ENCODE peak calls at places on chromosomes 13 and 19, in eight cellular contexts. One of them, this sample, is unnamed.

GRCh38 chr19:10551698-10552301 is 8.1 kb downstream of the ATG4D start:
- DNase-seq in hepatocyte: no peak
- DNase-seq in esophagus squamous epithelium: no peak
- DNase-seq in CD4-positive, alpha-beta T cell: no peak
- DNase-seq in activated CD8-positive, alpha-beta T cell treated with anti-CD3 and anti-CD28 coated beads for 36 hours: peak; percentile 73
- DNase-seq in adrenal gland: no peak
- DNase-seq in astrocyte of the spinal cord: no peak
- DNase-seq in progenitor cell of endocrine pancreas: no peak
- DNase-seq in this sample: no peak

GRCh38 chr13:89899302-89900103 is 1448.0 kb upstream of the MIR17HG start:
- DNase-seq in esophagus squamous epithelium: no peak
- DNase-seq in CD4-positive, alpha-beta T cell: no peak
- DNase-seq in hepatocyte: no peak
- DNase-seq in activated CD8-positive, alpha-beta T cell treated with anti-CD3 and anti-CD28 coated beads for 36 hours: no peak
- DNase-seq in adrenal gland: no peak
- DNase-seq in astrocyte of the spinal cord: no peak
- DNase-seq in progenitor cell of endocrine pancreas: no peak
- DNase-seq in this sample: no peak

GRCh38 chr19:42420055-42420544 is 7.1 kb downstream of the LIPE start:
- DNase-seq in astrocyte of the spinal cord: no peak
- DNase-seq in progenitor cell of endocrine pancreas: no peak
- DNase-seq in esophagus squamous epithelium: no peak
- DNase-seq in adrenal gland: peak; percentile 57
- DNase-seq in activated CD8-positive, alpha-beta T cell treated with anti-CD3 and anti-CD28 coated beads for 36 hours: peak; percentile 91
- DNase-seq in CD4-positive, alpha-beta T cell: peak; percentile 78
- DNase-seq in hepatocyte: peak; percentile 62
- DNase-seq in this sample: peak; percentile 87

GRCh38 chr13:100789968-100790367 is 115.4 kb upstream of the TMTC4 start:
- DNase-seq in CD4-positive, alpha-beta T cell: no peak
- DNase-seq in astrocyte of the spinal cord: no peak
- DNase-seq in esophagus squamous epithelium: no peak
- DNase-seq in progenitor cell of endocrine pancreas: no peak
- DNase-seq in hepatocyte: no peak
- DNase-seq in activated CD8-positive, alpha-beta T cell treated with anti-CD3 and anti-CD28 coated beads for 36 hours: no peak
- DNase-seq in adrenal gland: no peak
- DNase-seq in this sample: no peak

GRCh38 chr19:39401549-39402416 is 4.9 kb upstream of the ZFP36 start:
- DNase-seq in progenitor cell of endocrine pancreas: no peak
- DNase-seq in activated CD8-positive, alpha-beta T cell treated with anti-CD3 and anti-CD28 coated beads for 36 hours: peak; percentile 95
- DNase-seq in astrocyte of the spinal cord: peak; percentile 74
- DNase-seq in hepatocyte: peak; percentile 93
- DNase-seq in adrenal gland: peak; percentile 88
- DNase-seq in CD4-positive, alpha-beta T cell: peak; percentile 82
- DNase-seq in esophagus squamous epithelium: no peak
- DNase-seq in this sample: peak; percentile 67

GRCh38 chr19:3444695-3445234 is 35.6 kb downstream of the SMIM24 start:
- DNase-seq in CD4-positive, alpha-beta T cell: no peak
- DNase-seq in esophagus squamous epithelium: no peak
- DNase-seq in astrocyte of the spinal cord: no peak
- DNase-seq in adrenal gland: no peak
- DNase-seq in activated CD8-positive, alpha-beta T cell treated with anti-CD3 and anti-CD28 coated beads for 36 hours: no peak
- DNase-seq in hepatocyte: no peak
- DNase-seq in progenitor cell of endocrine pancreas: no peak
- DNase-seq in this sample: no peak

GRCh38 chr19:56611288-56611687 is 16.2 kb downstream of the ZNF71 start:
- DNase-seq in adrenal gland: no peak
- DNase-seq in CD4-positive, alpha-beta T cell: no peak
- DNase-seq in activated CD8-positive, alpha-beta T cell treated with anti-CD3 and anti-CD28 coated beads for 36 hours: no peak
- DNase-seq in progenitor cell of endocrine pancreas: no peak
- DNase-seq in hepatocyte: no peak
- DNase-seq in astrocyte of the spinal cord: no peak
- DNase-seq in esophagus squamous epithelium: no peak
- DNase-seq in this sample: no peak

GRCh38 chr13:51425410-51426042 is 27.3 kb downstream of the INTS6 start:
- DNase-seq in esophagus squamous epithelium: no peak
- DNase-seq in adrenal gland: no peak
- DNase-seq in progenitor cell of endocrine pancreas: no peak
- DNase-seq in astrocyte of the spinal cord: peak; percentile 36
- DNase-seq in hepatocyte: peak; percentile 10
- DNase-seq in CD4-positive, alpha-beta T cell: no peak
- DNase-seq in activated CD8-positive, alpha-beta T cell treated with anti-CD3 and anti-CD28 coated beads for 36 hours: no peak
- DNase-seq in this sample: no peak

GRCh38 chr13:97499181-97499580 is 65.2 kb downstream of the RAP2A start:
- DNase-seq in CD4-positive, alpha-beta T cell: no peak
- DNase-seq in progenitor cell of endocrine pancreas: no peak
- DNase-seq in hepatocyte: peak; percentile 31
- DNase-seq in esophagus squamous epithelium: no peak
- DNase-seq in astrocyte of the spinal cord: no peak
- DNase-seq in adrenal gland: no peak
- DNase-seq in activated CD8-positive, alpha-beta T cell treated with anti-CD3 and anti-CD28 coated beads for 36 hours: no peak
- DNase-seq in this sample: no peak

GRCh38 chr19:39390460-39390758 is 497 bp downstream of the PAF1 start:
- DNase-seq in astrocyte of the spinal cord: no peak
- DNase-seq in adrenal gland: peak; percentile 64
- DNase-seq in activated CD8-positive, alpha-beta T cell treated with anti-CD3 and anti-CD28 coated beads for 36 hours: peak; percentile 88
- DNase-seq in esophagus squamous epithelium: no peak
- DNase-seq in hepatocyte: peak; percentile 91
- DNase-seq in CD4-positive, alpha-beta T cell: peak; percentile 68
- DNase-seq in progenitor cell of endocrine pancreas: no peak
- DNase-seq in this sample: no peak

GRCh38 chr19:29662604-29663404 is 2.5 kb upstream of the PLEKHF1 start:
- DNase-seq in CD4-positive, alpha-beta T cell: no peak
- DNase-seq in activated CD8-positive, alpha-beta T cell treated with anti-CD3 and anti-CD28 coated beads for 36 hours: peak; percentile 58
- DNase-seq in adrenal gland: peak; percentile 79
- DNase-seq in astrocyte of the spinal cord: peak; percentile 87
- DNase-seq in progenitor cell of endocrine pancreas: no peak
- DNase-seq in hepatocyte: peak; percentile 76
- DNase-seq in esophagus squamous epithelium: no peak
- DNase-seq in this sample: no peak

GRCh38 chr13:35767256-35767981 is 290.9 kb upstream of the MAB21L1 start:
- DNase-seq in adrenal gland: no peak
- DNase-seq in hepatocyte: no peak
- DNase-seq in progenitor cell of endocrine pancreas: no peak
- DNase-seq in CD4-positive, alpha-beta T cell: no peak
- DNase-seq in esophagus squamous epithelium: no peak
- DNase-seq in activated CD8-positive, alpha-beta T cell treated with anti-CD3 and anti-CD28 coated beads for 36 hours: no peak
- DNase-seq in astrocyte of the spinal cord: no peak
- DNase-seq in this sample: no peak

GRCh38 chr13:73158851-73159250 is 100.0 kb downstream of the KLF5 start:
- DNase-seq in esophagus squamous epithelium: no peak
- DNase-seq in adrenal gland: no peak
- DNase-seq in CD4-positive, alpha-beta T cell: no peak
- DNase-seq in progenitor cell of endocrine pancreas: no peak
- DNase-seq in astrocyte of the spinal cord: peak; percentile 61
- DNase-seq in hepatocyte: no peak
- DNase-seq in activated CD8-positive, alpha-beta T cell treated with anti-CD3 and anti-CD28 coated beads for 36 hours: no peak
- DNase-seq in this sample: no peak

GRCh38 chr13:89375839-89376238 is 1704.7 kb downstream of the SLITRK5 start:
- DNase-seq in adrenal gland: no peak
- DNase-seq in hepatocyte: peak; percentile 21
- DNase-seq in activated CD8-positive, alpha-beta T cell treated with anti-CD3 and anti-CD28 coated beads for 36 hours: no peak
- DNase-seq in astrocyte of the spinal cord: peak; percentile 80
- DNase-seq in progenitor cell of endocrine pancreas: no peak
- DNase-seq in esophagus squamous epithelium: no peak
- DNase-seq in CD4-positive, alpha-beta T cell: no peak
- DNase-seq in this sample: no peak

GRCh38 chr19:45800009-45800553 is 7.4 kb upstream of the DMWD start:
- DNase-seq in esophagus squamous epithelium: no peak
- DNase-seq in adrenal gland: no peak
- DNase-seq in CD4-positive, alpha-beta T cell: no peak
- DNase-seq in progenitor cell of endocrine pancreas: no peak
- DNase-seq in activated CD8-positive, alpha-beta T cell treated with anti-CD3 and anti-CD28 coated beads for 36 hours: no peak
- DNase-seq in hepatocyte: no peak
- DNase-seq in astrocyte of the spinal cord: peak; percentile 20
- DNase-seq in this sample: no peak

GRCh38 chr13:86633346-86633745 is 834.1 kb upstream of the SLITRK6 start:
- DNase-seq in adrenal gland: no peak
- DNase-seq in astrocyte of the spinal cord: no peak
- DNase-seq in progenitor cell of endocrine pancreas: no peak
- DNase-seq in esophagus squamous epithelium: no peak
- DNase-seq in activated CD8-positive, alpha-beta T cell treated with anti-CD3 and anti-CD28 coated beads for 36 hours: no peak
- DNase-seq in CD4-positive, alpha-beta T cell: no peak
- DNase-seq in hepatocyte: no peak
- DNase-seq in this sample: no peak

GRCh38 chr13:71149498-71150363 is 717.3 kb downstream of the DACH1 start:
- DNase-seq in esophagus squamous epithelium: no peak
- DNase-seq in hepatocyte: no peak
- DNase-seq in CD4-positive, alpha-beta T cell: no peak
- DNase-seq in activated CD8-positive, alpha-beta T cell treated with anti-CD3 and anti-CD28 coated beads for 36 hours: no peak
- DNase-seq in adrenal gland: no peak
- DNase-seq in progenitor cell of endocrine pancreas: no peak
- DNase-seq in astrocyte of the spinal cord: no peak
- DNase-seq in this sample: no peak

GRCh38 chr13:30409911-30410704 is 12.2 kb upstream of the UBE2L5 start:
- DNase-seq in CD4-positive, alpha-beta T cell: no peak
- DNase-seq in astrocyte of the spinal cord: peak; percentile 76
- DNase-seq in progenitor cell of endocrine pancreas: no peak
- DNase-seq in adrenal gland: peak; percentile 46
- DNase-seq in hepatocyte: peak; percentile 41
- DNase-seq in activated CD8-positive, alpha-beta T cell treated with anti-CD3 and anti-CD28 coated beads for 36 hours: no peak
- DNase-seq in esophagus squamous epithelium: no peak
- DNase-seq in this sample: no peak

GRCh38 chr19:58474291-58474996 is 1.7 kb upstream of the ZNF446 start:
- DNase-seq in CD4-positive, alpha-beta T cell: no peak
- DNase-seq in adrenal gland: no peak
- DNase-seq in esophagus squamous epithelium: no peak
- DNase-seq in activated CD8-positive, alpha-beta T cell treated with anti-CD3 and anti-CD28 coated beads for 36 hours: no peak
- DNase-seq in astrocyte of the spinal cord: peak; percentile 47
- DNase-seq in hepatocyte: no peak
- DNase-seq in progenitor cell of endocrine pancreas: no peak
- DNase-seq in this sample: no peak

GRCh38 chr13:28609936-28610335 is 49.0 kb upstream of the POMP start:
- DNase-seq in esophagus squamous epithelium: no peak
- DNase-seq in CD4-positive, alpha-beta T cell: no peak
- DNase-seq in astrocyte of the spinal cord: peak; percentile 35
- DNase-seq in hepatocyte: no peak
- DNase-seq in activated CD8-positive, alpha-beta T cell treated with anti-CD3 and anti-CD28 coated beads for 36 hours: no peak
- DNase-seq in progenitor cell of endocrine pancreas: no peak
- DNase-seq in adrenal gland: no peak
- DNase-seq in this sample: no peak

GRCh38 chr19:38730731-38731589 is 13.3 kb downstream of the CAPN12 start:
- DNase-seq in CD4-positive, alpha-beta T cell: no peak
- DNase-seq in esophagus squamous epithelium: no peak
- DNase-seq in progenitor cell of endocrine pancreas: no peak
- DNase-seq in adrenal gland: no peak
- DNase-seq in hepatocyte: no peak
- DNase-seq in activated CD8-positive, alpha-beta T cell treated with anti-CD3 and anti-CD28 coated beads for 36 hours: no peak
- DNase-seq in astrocyte of the spinal cord: no peak
- DNase-seq in this sample: no peak

GRCh38 chr19:3649888-3650287 is 23.3 kb upstream of the CACTIN start:
- DNase-seq in astrocyte of the spinal cord: no peak
- DNase-seq in esophagus squamous epithelium: no peak
- DNase-seq in hepatocyte: no peak
- DNase-seq in CD4-positive, alpha-beta T cell: no peak
- DNase-seq in activated CD8-positive, alpha-beta T cell treated with anti-CD3 and anti-CD28 coated beads for 36 hours: no peak
- DNase-seq in adrenal gland: no peak
- DNase-seq in progenitor cell of endocrine pancreas: no peak
- DNase-seq in this sample: no peak

DNA sequence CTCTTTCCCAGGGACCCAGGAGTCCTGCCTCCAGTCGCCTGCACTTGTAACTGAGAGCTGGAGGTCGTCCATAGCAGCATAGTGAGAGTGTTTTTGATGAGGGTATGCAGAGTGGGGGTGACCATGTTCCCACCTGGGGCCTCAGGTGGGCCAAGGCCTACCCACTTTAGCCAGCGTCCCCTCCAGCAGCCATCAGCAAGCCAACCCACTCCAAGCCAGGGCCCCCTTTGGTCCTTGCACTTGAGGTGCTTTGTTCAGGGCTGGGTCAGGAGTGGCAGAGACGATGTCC is 11.9 kb upstream of the SMG9 start:
- DNase-seq in esophagus squamous epithelium: no peak
- DNase-seq in CD4-positive, alpha-beta T cell: no peak
- DNase-seq in hepatocyte: no peak
- DNase-seq in progenitor cell of endocrine pancreas: no peak
- DNase-seq in activated CD8-positive, alpha-beta T cell treated with anti-CD3 and anti-CD28 coated beads for 36 hours: no peak
- DNase-seq in astrocyte of the spinal cord: no peak
- DNase-seq in adrenal gland: no peak
- DNase-seq in this sample: no peak
- TF ChIP-seq CTCF in esophagus squamous epithelium: no peak
- TF ChIP-seq CTCF in CD4-positive, alpha-beta T cell: no peak
- TF ChIP-seq CTCF in hepatocyte: no peak
- TF ChIP-seq CTCF in progenitor cell of endocrine pancreas: no peak
- TF ChIP-seq CTCF in activated CD8-positive, alpha-beta T cell treated with anti-CD3 and anti-CD28 coated beads for 36 hours: no peak
- TF ChIP-seq CTCF in astrocyte of the spinal cord: no peak
- TF ChIP-seq CTCF in adrenal gland: no peak
- TF ChIP-seq CTCF in this sample: no peak

GRCh38 chr13:113862191-113862765 is 1.6 kb downstream of the GAS6 start:
- DNase-seq in activated CD8-positive, alpha-beta T cell treated with anti-CD3 and anti-CD28 coated beads for 36 hours: no peak
- DNase-seq in astrocyte of the spinal cord: no peak
- DNase-seq in progenitor cell of endocrine pancreas: no peak
- DNase-seq in CD4-positive, alpha-beta T cell: no peak
- DNase-seq in hepatocyte: no peak
- DNase-seq in adrenal gland: no peak
- DNase-seq in esophagus squamous epithelium: no peak
- DNase-seq in this sample: no peak
- TF ChIP-seq CTCF in activated CD8-positive, alpha-beta T cell treated with anti-CD3 and anti-CD28 coated beads for 36 hours: no peak
- TF ChIP-seq CTCF in astrocyte of the spinal cord: no peak
- TF ChIP-seq CTCF in progenitor cell of endocrine pancreas: no peak
- TF ChIP-seq CTCF in CD4-positive, alpha-beta T cell: no peak
- TF ChIP-seq CTCF in hepatocyte: no peak
- TF ChIP-seq CTCF in adrenal gland: no peak
- TF ChIP-seq CTCF in esophagus squamous epithelium: no peak
- TF ChIP-seq CTCF in this sample: no peak

DNA sequence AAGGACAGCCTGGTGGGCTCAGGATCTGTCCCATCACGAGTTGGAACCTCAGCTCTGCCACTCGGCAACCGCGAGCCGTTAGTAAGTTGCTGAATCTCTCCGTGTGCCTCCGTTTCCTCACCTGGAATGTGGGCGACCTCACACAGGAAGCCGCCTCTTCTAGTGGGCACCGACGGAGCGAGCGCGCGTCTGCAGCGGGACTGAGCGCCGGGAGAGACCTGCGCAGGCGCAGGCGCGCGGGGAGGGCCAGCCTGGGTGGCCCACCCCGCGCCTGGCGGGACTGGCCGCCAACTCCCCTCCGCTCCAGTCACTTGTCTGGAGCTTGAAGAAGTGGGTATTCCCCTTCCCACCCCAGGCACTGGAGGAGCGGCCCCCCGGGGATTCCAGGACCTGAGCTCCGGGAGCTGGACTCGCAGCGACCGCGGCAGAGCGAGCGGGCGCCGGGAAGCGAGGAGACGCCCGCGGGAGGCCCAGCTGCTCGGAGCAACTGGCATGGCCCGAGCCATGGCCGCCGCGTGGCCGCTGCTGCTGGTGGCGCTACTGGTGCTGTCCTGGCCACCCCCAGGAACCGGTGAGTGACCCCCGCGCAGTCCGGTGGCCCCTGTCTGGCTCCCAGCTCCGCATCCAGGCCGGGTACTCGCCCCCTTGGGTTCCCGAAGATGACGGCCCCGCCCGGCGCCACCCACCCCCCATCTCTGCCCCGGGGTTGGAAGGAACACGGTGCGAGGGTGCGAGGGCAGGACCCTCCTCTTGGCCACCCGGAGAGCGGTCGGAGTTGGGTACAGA is at the start of gene PVR:
- DNase-seq in esophagus squamous epithelium: no peak
- DNase-seq in activated CD8-positive, alpha-beta T cell treated with anti-CD3 and anti-CD28 coated beads for 36 hours: peak; percentile 54
- DNase-seq in CD4-positive, alpha-beta T cell: peak; percentile 10
- DNase-seq in adrenal gland: peak; percentile 75
- DNase-seq in astrocyte of the spinal cord: peak; percentile 76
- DNase-seq in progenitor cell of endocrine pancreas: peak; percentile 40
- DNase-seq in hepatocyte: peak; percentile 93
- DNase-seq in this sample: peak; percentile 68
- TF ChIP-seq CTCF in esophagus squamous epithelium: no peak
- TF ChIP-seq CTCF in activated CD8-positive, alpha-beta T cell treated with anti-CD3 and anti-CD28 coated beads for 36 hours: no peak
- TF ChIP-seq CTCF in CD4-positive, alpha-beta T cell: no peak
- TF ChIP-seq CTCF in adrenal gland: no peak
- TF ChIP-seq CTCF in astrocyte of the spinal cord: no peak
- TF ChIP-seq CTCF in progenitor cell of endocrine pancreas: peak; percentile 20
- TF ChIP-seq CTCF in hepatocyte: no peak
- TF ChIP-seq CTCF in this sample: no peak

GRCh38 chr19:44694184-44694579 is 4.8 kb upstream of the CEACAM16 start:
- DNase-seq in progenitor cell of endocrine pancreas: no peak
- DNase-seq in hepatocyte: no peak
- DNase-seq in adrenal gland: no peak
- DNase-seq in activated CD8-positive, alpha-beta T cell treated with anti-CD3 and anti-CD28 coated beads for 36 hours: peak; percentile 56
- DNase-seq in esophagus squamous epithelium: no peak
- DNase-seq in CD4-positive, alpha-beta T cell: peak; percentile 15
- DNase-seq in astrocyte of the spinal cord: no peak
- DNase-seq in this sample: no peak
- TF ChIP-seq CTCF in progenitor cell of endocrine pancreas: peak; percentile 33
- TF ChIP-seq CTCF in hepatocyte: peak; percentile 16
- TF ChIP-seq CTCF in adrenal gland: peak; percentile 13
- TF ChIP-seq CTCF in activated CD8-positive, alpha-beta T cell treated with anti-CD3 and anti-CD28 coated beads for 36 hours: peak; percentile 42
- TF ChIP-seq CTCF in esophagus squamous epithelium: peak; percentile 12
- TF ChIP-seq CTCF in CD4-positive, alpha-beta T cell: peak; percentile 13
- TF ChIP-seq CTCF in astrocyte of the spinal cord: peak; percentile 45
- TF ChIP-seq CTCF in this sample: no peak

This sample was measured in GM10248.